ENCODE peak calls at places on chromosomes 16 and 17, in ten cellular contexts. A is brain microvascular endothelial cell, Z is C1 segment of cervical spinal cord, N is cerebellar nuclear complex, L is upper lobe of right lung, Y is stromal cell of bone marrow, U is NT2/D1, Q is MV-4-11, I is fibroblast of the aortic adventitia, R is GM23338. P is an unnamed sample.

GRCh38 chr16:81523387-81524115 is 78.9 kb downstream of the CMIP start:
- DNase-seq in A (peak), Z (no peak), N (no peak), L (peak), Y (peak), U (no peak), Q (no peak), I (peak), R (no peak), P (no peak)

GRCh38 chr17:57684711-57685498 is 60.2 kb downstream of the CCDC182 start:
- DNase-seq in A (no peak), Z (no peak), N (no peak), L (no peak), Y (no peak), U (no peak), Q (no peak), I (no peak), R (no peak), P (no peak)

GRCh38 chr17:17120716-17121115 is 78.5 kb downstream of the MPRIP start:
- DNase-seq in A (no peak), Z (no peak), N (no peak), L (no peak), Y (no peak), U (no peak), Q (no peak), I (peak), R (no peak), P (no peak)

GRCh38 chr16:88461291-88462269 is 8.5 kb downstream of the ZFPM1 start:
- DNase-seq in A (no peak), Z (no peak), N (no peak), L (no peak), Y (no peak), U (peak), Q (no peak), I (no peak), R (peak), P (no peak)

GRCh38 chr16:87199901-87200300 is 117.3 kb downstream of the C16orf95 start:
- DNase-seq in A (no peak), Z (no peak), N (no peak), L (no peak), Y (no peak), U (no peak), Q (no peak), I (no peak), R (no peak), P (no peak)

GRCh38 chr17:77892469-77893143 is 65.9 kb upstream of the TNRC6C start:
- DNase-seq in A (no peak), Z (no peak), N (no peak), L (peak), Y (no peak), U (peak), Q (no peak), I (no peak), R (peak), P (peak)

GRCh38 chr17:21525464-21526130 is 149.4 kb downstream of the KCNJ12 start:
- DNase-seq in A (no peak), Z (no peak), N (no peak), L (no peak), Y (no peak), U (no peak), Q (no peak), I (no peak), R (no peak), P (no peak)

GRCh38 chr16:66605177-66605999 is 884 bp downstream of the CMTM3 start:
- DNase-seq in A (peak), Z (no peak), N (no peak), L (peak), Y (no peak), U (peak), Q (no peak), I (peak), R (peak), P (peak)

GRCh38 chr17:66714046-66715023 is 120.6 kb upstream of the CACNG5 start:
- DNase-seq in A (no peak), Z (no peak), N (no peak), L (no peak), Y (no peak), U (no peak), Q (no peak), I (no peak), R (no peak), P (no peak)

GRCh38 chr16:67989322-67990017 is 9.2 kb upstream of the DPEP3 start:
- DNase-seq in A (no peak), Z (no peak), N (no peak), L (no peak), Y (no peak), U (no peak), Q (no peak), I (no peak), R (no peak), P (no peak)

GRCh38 chr17:76390003-76390421 is 5.6 kb downstream of the SPHK1 start:
- DNase-seq in A (no peak), Z (no peak), N (no peak), L (no peak), Y (no peak), U (no peak), Q (no peak), I (no peak), R (peak), P (no peak)

GRCh38 chr16:26645629-26646028 is 421.1 kb upstream of the C16orf82 start:
- DNase-seq in A (no peak), Z (peak), N (no peak), L (no peak), Y (no peak), U (peak), Q (no peak), I (no peak), R (peak), P (peak)

GRCh38 chr17:78137392-78138203 is 7.0 kb downstream of the TMC8 start:
- DNase-seq in A (no peak), Z (no peak), N (no peak), L (no peak), Y (no peak), U (no peak), Q (peak), I (no peak), R (peak), P (peak)

GRCh38 chr17:39800540-39800939 is 62.8 kb downstream of the GRB7 start:
- DNase-seq in A (no peak), Z (no peak), N (no peak), L (no peak), Y (no peak), U (no peak), Q (no peak), I (no peak), R (peak), P (peak)

GRCh38 chr17:2282297-2282873 is 21.2 kb downstream of the SMG6 start:
- DNase-seq in A (peak), Z (no peak), N (peak), L (no peak), Y (peak), U (no peak), Q (peak), I (peak), R (peak), P (peak)

GRCh38 chr16:17328971-17329370 is 141.8 kb downstream of the XYLT1 start:
- DNase-seq in A (no peak), Z (no peak), N (no peak), L (no peak), Y (no peak), U (no peak), Q (no peak), I (peak), R (no peak), P (no peak)

GRCh38 chr17:77285594-77286390 is 145.0 kb downstream of the SEC14L1 start:
- DNase-seq in A (peak), Z (no peak), N (no peak), L (peak), Y (peak), U (no peak), Q (peak), I (peak), R (no peak), P (no peak)

GRCh38 chr17:16918443-16918842 is 53.5 kb downstream of the TNFRSF13B start:
- DNase-seq in A (no peak), Z (no peak), N (no peak), L (no peak), Y (no peak), U (no peak), Q (no peak), I (no peak), R (no peak), P (no peak)

GRCh38 chr16:78720416-78720815 is 621.0 kb downstream of the WWOX start:
- DNase-seq in A (no peak), Z (no peak), N (no peak), L (no peak), Y (no peak), U (no peak), Q (no peak), I (no peak), R (no peak), P (no peak)

GRCh38 chr17:43556292-43556691 is 10.2 kb upstream of the ETV4 start:
- DNase-seq in A (no peak), Z (no peak), N (no peak), L (peak), Y (peak), U (no peak), Q (peak), I (peak), R (no peak), P (no peak)

GRCh38 chr17:32569171-32570080 is 82.6 kb downstream of the CDK5R1 start:
- DNase-seq in A (no peak), Z (no peak), N (no peak), L (no peak), Y (no peak), U (no peak), Q (no peak), I (no peak), R (no peak), P (no peak)

GRCh38 chr17:17722081-17722905 is 41.0 kb downstream of the RAI1 start:
- DNase-seq in A (no peak), Z (no peak), N (no peak), L (no peak), Y (no peak), U (no peak), Q (no peak), I (no peak), R (peak), P (no peak)

GRCh38 chr16:67026570-67026969 is 2.4 kb upstream of the CBFB start:
- DNase-seq in A (no peak), Z (no peak), N (no peak), L (peak), Y (no peak), U (no peak), Q (no peak), I (no peak), R (no peak), P (no peak)

GRCh38 chr16:49407873-49408565 is 34.4 kb downstream of the C16orf78 start:
- DNase-seq in A (peak), Z (peak), N (peak), L (peak), Y (peak), U (peak), Q (peak), I (peak), R (peak), P (peak)

GRCh38 chr17:37089998-37090397 is 141.2 kb downstream of the AATF start:
- DNase-seq in A (no peak), Z (no peak), N (no peak), L (no peak), Y (no peak), U (no peak), Q (peak), I (no peak), R (no peak), P (peak)

GRCh38 chr17:67700720-67701119 is 17.0 kb upstream of the NOL11 start:
- DNase-seq in A (no peak), Z (no peak), N (no peak), L (no peak), Y (no peak), U (no peak), Q (no peak), I (no peak), R (no peak), P (no peak)

GRCh38 chr16:46482895-46483294 is 138.3 kb downstream of the SHCBP1 start:
- DNase-seq in A (no peak), Z (no peak), N (no peak), L (no peak), Y (no peak), U (peak), Q (peak), I (no peak), R (peak), P (no peak)

GRCh38 chr17:4230142-4230541 is 33.6 kb downstream of the ANKFY1 start:
- DNase-seq in A (peak), Z (peak), N (no peak), L (no peak), Y (peak), U (peak), Q (no peak), I (peak), R (peak), P (no peak)

GRCh38 chr16:3165111-3165822 is 22.7 kb upstream of the OR1F1 start:
- DNase-seq in A (no peak), Z (no peak), N (no peak), L (no peak), Y (no peak), U (no peak), Q (no peak), I (no peak), R (no peak), P (no peak)

P was measured in DND-41.